ENCODE peak calls at places on chromosomes 13 and 19, in nine cellular contexts. Z is CD4-positive, alpha-beta T cell; T is HFFc6; R is iPS DF 6.9; N is fibroblast of the conjunctiva; O is HS-5; S is left lobe of liver; Y is B cell; G is posterior cingulate gyrus. F is an unnamed sample.

GRCh38 chr13:29713841-29714240 is 118.4 kb upstream of the SLC7A1 start:
- DNase-seq in Z (no peak), T (peak; percentile 14), R (no peak), N (no peak), O (no peak), S (no peak), Y (peak; percentile 4), G (no peak), F (no peak)

GRCh38 chr13:40186041-40186440 is 480.4 kb downstream of the FOXO1 start:
- DNase-seq in Z (no peak), T (no peak), R (no peak), N (no peak), O (no peak), S (no peak), Y (no peak), G (no peak), F (no peak)

GRCh38 chr13:102770435-102770834 is 3.2 kb downstream of the TEX30 start:
- DNase-seq in Z (no peak), T (no peak), R (no peak), N (no peak), O (no peak), S (peak; percentile 71), Y (no peak), G (no peak), F (no peak)

GRCh38 chr19:12994701-12995595 is at the start of gene NFIX:
- DNase-seq in Z (peak; percentile 51), T (peak; percentile 41), R (no peak), N (no peak), O (no peak), S (peak; percentile 80), Y (peak; percentile 79), G (no peak), F (no peak)

GRCh38 chr13:48094404-48094780 is 512 bp downstream of the MED4 start:
- DNase-seq in Z (no peak), T (no peak), R (no peak), N (no peak), O (no peak), S (no peak), Y (no peak), G (no peak), F (no peak)

GRCh38 chr19:45464861-45465427 is 2.9 kb upstream of the FOSB start:
- DNase-seq in Z (no peak), T (no peak), R (no peak), N (no peak), O (no peak), S (no peak), Y (no peak), G (no peak), F (no peak)

GRCh38 chr13:113969973-113970611 is 3.8 kb downstream of the C13orf46 start:
- DNase-seq in Z (no peak), T (no peak), R (no peak), N (no peak), O (no peak), S (peak; percentile 89), Y (no peak), G (no peak), F (no peak)

GRCh38 chr13:101536079-101536478 is 83.6 kb downstream of the ITGBL1 start:
- DNase-seq in Z (no peak), T (no peak), R (no peak), N (no peak), O (no peak), S (no peak), Y (no peak), G (no peak), F (no peak)

GRCh38 chr13:94988654-94989053 is 276.3 kb upstream of the SOX21 start:
- DNase-seq in Z (no peak), T (no peak), R (no peak), N (no peak), O (no peak), S (no peak), Y (no peak), G (no peak), F (no peak)

GRCh38 chr19:16051254-16052025 is 24.9 kb upstream of the TPM4 start:
- DNase-seq in Z (peak; percentile 24), T (no peak), R (no peak), N (no peak), O (no peak), S (no peak), Y (peak; percentile 39), G (no peak), F (no peak)

GRCh38 chr13:48251616-48252081 is 18.6 kb downstream of the ITM2B start:
- DNase-seq in Z (no peak), T (no peak), R (no peak), N (peak; percentile 31), O (no peak), S (no peak), Y (no peak), G (no peak), F (no peak)

GRCh38 chr13:44404261-44405139 is 30.9 kb downstream of the SERP2 start:
- DNase-seq in Z (no peak), T (no peak), R (no peak), N (no peak), O (no peak), S (peak; percentile 86), Y (no peak), G (no peak), F (no peak)

GRCh38 chr19:14167594-14168138 is 31.3 kb upstream of the ASF1B start:
- DNase-seq in Z (peak; percentile 42), T (no peak), R (no peak), N (no peak), O (no peak), S (no peak), Y (peak; percentile 59), G (no peak), F (no peak)

GRCh38 chr19:40601061-40601973 is at the start of gene LTBP4:
- DNase-seq in Z (no peak), T (no peak), R (no peak), N (no peak), O (no peak), S (no peak), Y (peak; percentile 65), G (no peak), F (no peak)

GRCh38 chr19:34482380-34483250 is 1.1 kb downstream of the WTIP start:
- DNase-seq in Z (no peak), T (no peak), R (no peak), N (no peak), O (no peak), S (no peak), Y (no peak), G (no peak), F (no peak)

GRCh38 chr13:86051134-86052103 is 252.2 kb upstream of the SLITRK6 start:
- DNase-seq in Z (no peak), T (no peak), R (no peak), N (no peak), O (no peak), S (no peak), Y (no peak), G (no peak), F (no peak)

GRCh38 chr19:38100589-38100988 is 123.4 kb downstream of the DPF1 start:
- DNase-seq in Z (no peak), T (no peak), R (no peak), N (no peak), O (no peak), S (no peak), Y (no peak), G (no peak), F (no peak)

GRCh38 chr19:14300281-14300680 is 81.0 kb upstream of the ADGRE5 start:
- DNase-seq in Z (no peak), T (no peak), R (no peak), N (no peak), O (no peak), S (no peak), Y (no peak), G (no peak), F (no peak)

GRCh38 chr19:42130254-42130573 is 2.0 kb downstream of the POU2F2 start:
- DNase-seq in Z (no peak), T (no peak), R (no peak), N (no peak), O (no peak), S (no peak), Y (no peak), G (no peak), F (no peak)

GRCh38 chr13:94947392-94947791 is 235.0 kb upstream of the SOX21 start:
- DNase-seq in Z (no peak), T (no peak), R (no peak), N (no peak), O (no peak), S (no peak), Y (no peak), G (no peak), F (no peak)

GRCh38 chr19:7673995-7674667 is 2.8 kb upstream of the MCEMP1 start:
- DNase-seq in Z (no peak), T (peak; percentile 41), R (no peak), N (peak; percentile 64), O (no peak), S (peak; percentile 59), Y (peak; percentile 29), G (no peak), F (peak; percentile 81)

F was measured in H1.